ENCODE peak calls at places on chromosomes 7 and 10, in five cellular contexts. D, E, V, T and A are unnamed samples.

GRCh38 chr10:72886596-72887522 is 6.7 kb upstream of the OIT3 start:
- DNase-seq in D (no peak), E (no peak), V (no peak), T (no peak), A (no peak)

GRCh38 chr7:91945476-91945875 is 4.8 kb downstream of the AKAP9 start:
- DNase-seq in D (peak; percentile 33), E (no peak), V (peak; percentile 71), T (no peak), A (no peak)

GRCh38 chr7:105718511-105718925 is 137.2 kb upstream of the EFCAB10 start:
- DNase-seq in D (no peak), E (no peak), V (no peak), T (no peak), A (no peak)

GRCh38 chr10:126478600-126478999 is 90.3 kb upstream of the ADAM12 start:
- DNase-seq in D (no peak), E (no peak), V (no peak), T (no peak), A (no peak)

GRCh38 chr7:70710011-70710480 is 421.9 kb upstream of the GALNT17 start:
- DNase-seq in D (no peak), E (peak; percentile 89), V (no peak), T (no peak), A (peak; percentile 80)

GRCh38 chr7:84194484-84195260 is at the start of gene SEMA3A:
- DNase-seq in D (peak; percentile 38), E (peak; percentile 84), V (peak; percentile 8), T (peak; percentile 17), A (peak; percentile 82)

GRCh38 chr7:84510501-84510900 is 315.9 kb upstream of the SEMA3A start:
- DNase-seq in D (no peak), E (peak; percentile 25), V (no peak), T (no peak), A (no peak)

GRCh38 chr7:2530076-2530967 is 10.7 kb downstream of the LFNG start:
- DNase-seq in D (no peak), E (no peak), V (no peak), T (peak; percentile 77), A (no peak)

GRCh38 chr7:22193361-22194016 is 163.5 kb downstream of the RAPGEF5 start:
- DNase-seq in D (no peak), E (no peak), V (no peak), T (no peak), A (no peak)

GRCh38 chr10:5629789-5630436 is 36.5 kb downstream of the ASB13 start:
- DNase-seq in D (peak; percentile 74), E (peak; percentile 44), V (peak; percentile 61), T (peak; percentile 82), A (no peak)

GRCh38 chr7:51244053-51244452 is 72.6 kb downstream of the COBL start:
- DNase-seq in D (no peak), E (no peak), V (no peak), T (no peak), A (no peak)

GRCh38 chr7:149868638-149869290 is 5.0 kb upstream of the ATP6V0E2 start:
- DNase-seq in D (no peak), E (no peak), V (no peak), T (no peak), A (no peak)

GRCh38 chr10:75708060-75708459 is 276.6 kb downstream of the LRMDA start:
- DNase-seq in D (no peak), E (no peak), V (no peak), T (no peak), A (peak; percentile 22)

GRCh38 chr10:100186813-100187212 is 984 bp upstream of the ERLIN1 start:
- DNase-seq in D (no peak), E (no peak), V (no peak), T (peak; percentile 17), A (no peak)

GRCh38 chr10:65805993-65806392 is 1119.8 kb upstream of the LRRTM3 start:
- DNase-seq in D (no peak), E (no peak), V (no peak), T (no peak), A (no peak)

GRCh38 chr7:124712017-124712416 is 53.6 kb downstream of the GPR37 start:
- DNase-seq in D (no peak), E (no peak), V (no peak), T (no peak), A (no peak)

GRCh38 chr10:43323245-43323644 is 48.2 kb upstream of the FXYD4 start:
- DNase-seq in D (no peak), E (no peak), V (no peak), T (no peak), A (no peak)

GRCh38 chr7:111954474-111955311 is 251.5 kb downstream of the DOCK4 start:
- DNase-seq in D (no peak), E (no peak), V (no peak), T (no peak), A (no peak)

GRCh38 chr7:40598915-40599314 is 464.1 kb downstream of the SUGCT start:
- DNase-seq in D (no peak), E (no peak), V (no peak), T (no peak), A (no peak)

GRCh38 chr7:18192228-18192627 is 164.6 kb upstream of the PRPS1L1 start:
- DNase-seq in D (no peak), E (no peak), V (no peak), T (no peak), A (no peak)

GRCh38 chr7:2819161-2819953 is 24.8 kb downstream of the GNA12 start:
- DNase-seq in D (no peak), E (no peak), V (no peak), T (no peak), A (no peak)

GRCh38 chr10:909831-910230 is 21.7 kb downstream of the LARP4B start:
- DNase-seq in D (no peak), E (no peak), V (no peak), T (no peak), A (no peak)

GRCh38 chr10:8060010-8060703 is 5.7 kb downstream of the GATA3 start:
- DNase-seq in D (no peak), E (no peak), V (no peak), T (peak; percentile 59), A (no peak)

GRCh38 chr7:26553582-26553981 is 261.9 kb downstream of the SNX10 start:
- DNase-seq in D (no peak), E (no peak), V (no peak), T (no peak), A (no peak)

GRCh38 chr7:71303566-71303965 is 171.6 kb downstream of the GALNT17 start:
- DNase-seq in D (no peak), E (no peak), V (no peak), T (no peak), A (no peak)

GRCh38 chr7:22564511-22565045 is 64.6 kb upstream of the STEAP1B start:
- DNase-seq in D (no peak), E (peak; percentile 89), V (no peak), T (no peak), A (peak; percentile 74)

GRCh38 chr7:92841192-92841591 is 4.8 kb upstream of the CDK6 start:
- DNase-seq in D (no peak), E (no peak), V (no peak), T (no peak), A (no peak)

GRCh38 chr10:101263146-101263837 is 34.0 kb upstream of the LBX1 start:
- DNase-seq in D (no peak), E (no peak), V (no peak), T (no peak), A (no peak)

GRCh38 chr10:45091968-45092367 is 91.2 kb downstream of the ZNF22 start:
- DNase-seq in D (no peak), E (no peak), V (no peak), T (no peak), A (no peak)
- H3K27ac ChIP-seq in D (no peak overlapping the region), E (no peak overlapping the region), V (no peak overlapping the region), T (no peak overlapping the region), A (no peak overlapping the region)

GRCh38 chr7:82446897-82447296 is 3.3 kb upstream of the CACNA2D1 start:
- DNase-seq in D (no peak), E (no peak), V (no peak), T (no peak), A (no peak)
- H3K27ac ChIP-seq in D (no peak overlapping the region), E (no peak overlapping the region), V (no peak overlapping the region), T (no peak overlapping the region), A (no peak overlapping the region)

GRCh38 chr7:77665161-77665560 is 31.1 kb upstream of the RSBN1L start:
- DNase-seq in D (no peak), E (peak; percentile 88), V (no peak), T (no peak), A (peak; percentile 83)

GRCh38 chr7:77662869-77663268 is 33.4 kb upstream of the RSBN1L start:
- DNase-seq in D (no peak), E (no peak), V (no peak), T (no peak), A (no peak)

GRCh38 chr7:77664715-77665114 is 31.5 kb upstream of the RSBN1L start:
- DNase-seq in D (no peak), E (no peak), V (no peak), T (no peak), A (no peak)

DNA sequence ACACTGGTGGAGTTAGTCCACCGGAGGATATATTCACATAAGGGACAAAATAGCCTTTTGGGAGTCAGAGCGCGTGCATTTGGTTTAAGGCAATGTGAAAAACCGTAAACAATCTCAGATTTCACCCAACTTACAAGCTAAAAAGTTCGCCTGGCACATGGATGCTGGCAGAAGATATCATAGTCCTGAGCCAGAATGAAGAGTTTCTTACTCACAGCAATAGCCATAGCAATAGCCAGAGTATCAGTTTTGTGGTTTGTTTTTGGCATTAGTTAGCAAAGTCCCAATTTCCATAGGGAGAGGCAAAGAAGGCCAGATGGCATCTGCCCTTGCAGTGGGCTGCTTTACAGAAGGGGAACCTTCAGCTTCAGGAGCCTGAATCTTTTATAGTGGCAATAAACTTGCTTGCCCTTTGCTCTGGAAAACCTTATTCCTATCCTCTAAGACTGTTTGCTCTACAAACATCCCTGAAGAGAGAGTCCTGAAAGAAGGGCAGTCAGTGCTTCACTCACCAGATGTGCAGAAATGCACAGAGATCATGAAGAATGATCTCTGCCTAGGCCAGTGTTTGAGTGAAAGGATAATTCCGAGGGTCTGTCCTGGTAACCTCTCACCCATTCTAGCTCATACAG is 28.7 kb upstream of the RSBN1L start:
- DNase-seq in D (no peak), E (no peak), V (no peak), T (no peak), A (no peak)
- H3K27ac ChIP-seq in D (no peak overlapping the region), E (no peak overlapping the region), V (no peak overlapping the region), T (peak overlapping the region; percentile 50), A (no peak overlapping the region)

DNA sequence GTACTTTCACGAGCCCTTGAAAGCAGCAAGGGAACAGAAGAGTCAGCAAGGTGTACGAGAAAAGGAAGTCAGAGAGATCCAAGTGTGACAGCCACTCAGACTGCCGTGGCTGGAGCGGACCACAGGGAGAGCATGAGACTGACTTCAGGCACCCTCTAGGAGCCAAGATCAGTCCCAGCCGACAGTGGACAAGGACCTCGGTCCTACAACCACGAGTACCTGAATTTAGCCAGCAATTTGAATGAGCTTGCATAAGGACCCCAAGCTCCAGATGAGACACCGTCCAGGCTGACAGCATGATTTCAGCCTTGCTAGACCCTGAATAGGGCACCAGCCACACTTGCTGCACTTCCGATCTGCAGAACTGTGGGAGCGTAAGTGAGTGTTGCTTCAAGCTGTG is 13.7 kb upstream of the EBF3 start:
- DNase-seq in D (no peak), E (no peak), V (no peak), T (no peak), A (no peak)
- H3K27ac ChIP-seq in D (no peak overlapping the region), E (no peak overlapping the region), V (no peak overlapping the region), T (no peak overlapping the region), A (no peak overlapping the region)

DNA sequence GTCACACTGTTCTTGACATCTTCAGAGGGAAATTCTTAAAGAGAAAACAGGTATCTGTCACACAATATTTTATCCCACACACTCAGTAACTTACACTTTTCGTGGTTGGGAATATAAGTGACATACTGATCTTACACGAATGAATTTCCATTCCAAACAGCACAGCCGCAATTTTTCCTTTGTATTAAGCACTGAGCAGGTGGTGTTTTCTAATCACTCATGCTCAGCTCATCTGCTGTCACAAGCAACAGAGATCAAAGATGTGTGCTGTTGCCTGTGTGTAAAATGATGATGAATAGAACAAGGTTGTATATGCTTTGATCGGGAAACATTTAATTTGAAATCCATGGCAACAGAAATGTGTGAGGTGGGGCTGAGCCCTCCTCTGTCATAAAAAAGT is 927.6 kb upstream of the MBL2 start:
- DNase-seq in D (no peak), E (no peak), V (no peak), T (no peak), A (no peak)
- H3K27ac ChIP-seq in D (no peak overlapping the region), E (no peak overlapping the region), V (no peak overlapping the region), T (no peak overlapping the region), A (no peak overlapping the region)